ENCODE peak calls at places on chromosome 20, in ten cellular contexts. V, N, F, Y, K, T, P, O, X and A are unnamed samples.

GRCh38 chr20:20611165-20611564 is 101.3 kb downstream of the RALGAPA2 start:
- DNase-seq in V (no peak), N (no peak), F (no peak), Y (no peak), K (no peak), T (no peak), P (no peak), O (no peak), X (no peak), A (no peak)

GRCh38 chr20:58546756-58547526 is 31.7 kb upstream of the APCDD1L start:
- DNase-seq in V (no peak), N (peak; percentile 40), F (no peak), Y (no peak), K (no peak), T (no peak), P (no peak), O (no peak), X (no peak), A (no peak)

GRCh38 chr20:41373851-41374567 is 7.4 kb upstream of the EMILIN3 start:
- DNase-seq in V (no peak), N (no peak), F (no peak), Y (no peak), K (no peak), T (no peak), P (no peak), O (no peak), X (no peak), A (no peak)

GRCh38 chr20:37902504-37903313 is at the start of gene VSTM2L:
- DNase-seq in V (no peak), N (peak; percentile 91), F (no peak), Y (no peak), K (no peak), T (peak; percentile 18), P (no peak), O (no peak), X (peak; percentile 82), A (peak; percentile 34)

GRCh38 chr20:59778615-59779200 is 154.7 kb downstream of the SYCP2 start:
- DNase-seq in V (no peak), N (peak; percentile 17), F (no peak), Y (no peak), K (no peak), T (no peak), P (no peak), O (no peak), X (no peak), A (no peak)

GRCh38 chr20:61918548-61918947 is 147.1 kb downstream of the TAF4 start:
- DNase-seq in V (no peak), N (peak; percentile 82), F (no peak), Y (no peak), K (no peak), T (no peak), P (no peak), O (no peak), X (no peak), A (no peak)

GRCh38 chr20:33681728-33682353 is 4.3 kb downstream of the E2F1 start:
- DNase-seq in V (no peak), N (no peak), F (no peak), Y (no peak), K (no peak), T (no peak), P (no peak), O (no peak), X (no peak), A (no peak)

GRCh38 chr20:58177799-58178198 is 50.7 kb downstream of the ANKRD60 start:
- DNase-seq in V (no peak), N (no peak), F (no peak), Y (no peak), K (no peak), T (no peak), P (no peak), O (no peak), X (no peak), A (no peak)

GRCh38 chr20:62886709-62887058 is 25.1 kb upstream of the TCFL5 start:
- DNase-seq in V (no peak), N (no peak), F (no peak), Y (no peak), K (no peak), T (no peak), P (no peak), O (no peak), X (no peak), A (no peak)

GRCh38 chr20:20276806-20277530 is 90.9 kb upstream of the INSM1 start:
- DNase-seq in V (no peak), N (no peak), F (no peak), Y (no peak), K (no peak), T (no peak), P (no peak), O (no peak), X (no peak), A (peak; percentile 7)

GRCh38 chr20:4795394-4795793 is 73.7 kb downstream of the PRND start:
- DNase-seq in V (peak; percentile 18), N (peak; percentile 68), F (peak; percentile 27), Y (peak; percentile 39), K (no peak), T (peak; percentile 47), P (no peak), O (no peak), X (peak; percentile 70), A (no peak)

GRCh38 chr20:63070301-63070625 is 63.5 kb upstream of the BHLHE23 start:
- DNase-seq in V (no peak), N (no peak), F (no peak), Y (no peak), K (no peak), T (no peak), P (no peak), O (no peak), X (no peak), A (no peak)

GRCh38 chr20:47547034-47547387 is 45.3 kb downstream of the NCOA3 start:
- DNase-seq in V (no peak), N (no peak), F (no peak), Y (no peak), K (no peak), T (no peak), P (no peak), O (no peak), X (no peak), A (no peak)

GRCh38 chr20:41956316-41957050 is 338.3 kb upstream of the CHD6 start:
- DNase-seq in V (peak; percentile 40), N (peak; percentile 37), F (no peak), Y (no peak), K (no peak), T (no peak), P (no peak), O (no peak), X (peak; percentile 21), A (no peak)

GRCh38 chr20:47346172-47346571 is 10.3 kb downstream of the ZMYND8 start:
- DNase-seq in V (no peak), N (no peak), F (no peak), Y (no peak), K (no peak), T (no peak), P (no peak), O (no peak), X (no peak), A (no peak)

GRCh38 chr20:32474009-32474716 is 111.0 kb downstream of the NOL4L start:
- DNase-seq in V (no peak), N (peak; percentile 64), F (no peak), Y (no peak), K (peak; percentile 77), T (no peak), P (no peak), O (no peak), X (no peak), A (no peak)

GRCh38 chr20:17611290-17611539 is 41.3 kb downstream of the DSTN start:
- DNase-seq in V (peak; percentile 49), N (no peak), F (no peak), Y (no peak), K (no peak), T (no peak), P (no peak), O (no peak), X (peak; percentile 66), A (no peak)